ENCODE peak calls at places on chromosomes 7 and 10, in nine cellular contexts. U, S, L, W, R, G, B, A and O are unnamed samples.
A peak's percentile ranks its signal among the peaks of the same experiment; 100 is the strongest.

GRCh38 chr7:44139311-44140010 is 1.7 kb downstream of the MYL7 start:
- DNase-seq in R (no peak), W (no peak), S (no peak), A (no peak), L (no peak), U (no peak), G (no peak), B (no peak), O (no peak)

GRCh38 chr10:113273877-113274829 is 278.7 kb upstream of the HABP2 start:
- DNase-seq in W (peak; percentile 13), U (no peak), L (no peak), A (no peak), S (peak; percentile 17), B (no peak), R (no peak), G (no peak), O (no peak)

GRCh38 chr10:97687785-97688781 is 1.0 kb upstream of the AVPI1 start:
- DNase-seq in S (peak; percentile 90), U (no peak), A (peak; percentile 93), W (peak; percentile 62), B (no peak), R (peak; percentile 36), L (no peak), G (no peak), O (peak; percentile 24)

GRCh38 chr10:24381235-24382010 is 172.5 kb downstream of the KIAA1217 start:
- DNase-seq in U (no peak), B (no peak), R (no peak), A (no peak), S (no peak), G (no peak), L (no peak), W (no peak), O (no peak)

GRCh38 chr7:91031757-91032156 is 232.5 kb upstream of the FZD1 start:
- DNase-seq in B (no peak), G (no peak), A (no peak), W (no peak), R (peak; percentile 10), S (no peak), L (no peak), U (peak; percentile 14), O (peak; percentile 68)

GRCh38 chr10:84353052-84353803 is 24.8 kb downstream of the CCSER2 start:
- DNase-seq in U (no peak), R (no peak), S (no peak), W (no peak), G (no peak), A (no peak), L (no peak), B (no peak), O (peak; percentile 57)

GRCh38 chr7:94997547-94997946 is 90.2 kb downstream of the PPP1R9A start:
- DNase-seq in G (no peak), S (no peak), U (no peak), L (no peak), W (no peak), B (no peak), R (no peak), A (no peak), O (no peak)

GRCh38 chr7:148979827-148980226 is 48.5 kb downstream of the PDIA4 start:
- DNase-seq in R (no peak), L (no peak), G (no peak), U (no peak), W (no peak), A (no peak), S (no peak), B (no peak), O (no peak)

GRCh38 chr7:63012633-63013183 is 985.9 kb upstream of the ZNF722 start:
- DNase-seq in R (no peak), G (no peak), W (no peak), L (no peak), B (no peak), A (no peak), S (no peak), U (no peak), O (no peak)

GRCh38 chr7:74203157-74203556 is 6.6 kb upstream of the LAT2 start:
- DNase-seq in W (peak; percentile 39), S (peak; percentile 63), B (no peak), U (peak; percentile 56), R (peak; percentile 67), A (peak; percentile 57), L (peak; percentile 74), G (peak; percentile 37), O (peak; percentile 82)

GRCh38 chr7:131652934-131653333 is 96.5 kb upstream of the PODXL start:
- DNase-seq in R (no peak), L (no peak), U (peak; percentile 60), S (no peak), A (no peak), B (no peak), G (no peak), W (no peak), O (peak; percentile 23)

DNA sequence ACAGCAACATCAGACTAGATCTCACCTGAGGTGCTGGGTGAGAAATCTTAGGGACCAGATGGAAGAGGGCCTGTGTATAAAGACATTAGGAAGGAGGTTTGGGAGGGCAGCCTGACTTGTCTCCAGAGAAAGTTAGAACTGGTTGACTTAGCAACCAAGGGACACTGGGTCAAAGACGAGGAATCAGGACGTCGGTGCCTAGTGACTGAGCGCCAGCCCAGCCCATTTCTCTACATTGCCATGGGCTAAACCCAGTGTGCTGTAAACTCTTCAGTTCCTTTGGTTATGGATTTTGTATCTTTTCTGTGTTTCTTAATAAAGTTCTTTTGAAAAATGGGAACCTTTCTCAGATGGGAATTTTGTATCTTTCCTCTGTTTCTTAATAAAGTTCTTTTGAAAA is 12.3 kb downstream of the TRIM56 start:
- DNase-seq in U (no peak), L (no peak), A (no peak), R (no peak), B (no peak), S (no peak), G (no peak), W (no peak), O (no peak)
- H2AFZ ChIP-seq in U (no peak overlapping the region), L (no peak overlapping the region), A (no peak overlapping the region), R (no peak overlapping the region), B (no peak overlapping the region), S (no peak overlapping the region), G (no peak overlapping the region), W (no peak overlapping the region), O (no peak overlapping the region)

DNA sequence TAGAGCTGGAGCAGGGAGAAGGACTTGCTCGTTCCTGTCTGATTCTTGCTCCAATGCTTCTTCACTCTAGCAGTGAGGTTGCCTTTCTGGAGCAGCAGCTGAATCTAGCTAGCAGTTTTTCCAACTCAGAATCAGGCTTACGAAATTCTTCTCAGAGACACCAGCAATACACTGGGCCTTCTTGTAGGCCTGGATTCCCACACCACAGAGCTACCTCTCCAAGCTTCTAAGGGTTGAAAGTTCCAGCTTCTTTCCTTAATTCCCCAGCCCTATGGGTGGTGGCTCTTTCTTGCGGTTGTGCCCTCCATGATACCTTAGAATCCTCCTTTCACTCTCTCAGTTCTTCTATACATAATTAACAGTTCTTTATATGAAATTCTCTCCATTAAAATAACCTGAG is 586.6 kb downstream of the INHBA start:
- DNase-seq in L (no peak), B (no peak), W (no peak), A (no peak), S (no peak), U (no peak), R (no peak), G (no peak), O (no peak)
- H3K4me2 ChIP-seq in L (no peak overlapping the region), B (no peak overlapping the region), W (no peak overlapping the region), A (no peak overlapping the region), S (no peak overlapping the region), U (no peak overlapping the region), R (no peak overlapping the region), G (peak overlapping the region; percentile 11), O (no peak overlapping the region)

GRCh38 chr7:20208651-20209307 is 8.4 kb downstream of the MACC1 start:
- DNase-seq in R (no peak), B (no peak), W (no peak), G (no peak), A (no peak), S (no peak), L (no peak), U (no peak), O (no peak)
- H2AFZ ChIP-seq in R (no peak overlapping the region), B (no peak overlapping the region), W (no peak overlapping the region), G (no peak overlapping the region), A (no peak overlapping the region), S (no peak overlapping the region), L (no peak overlapping the region), U (no peak overlapping the region), O (no peak overlapping the region)

GRCh38 chr7:876972-877311 is 588 bp downstream of the GET4 start:
- DNase-seq in S (peak; percentile 40), W (no peak), U (no peak), L (no peak), A (no peak), B (no peak), G (no peak), R (peak; percentile 26), O (no peak)

GRCh38 chr7:877312-878232 is 1.2 kb downstream of the GET4 start:
- DNase-seq in R (peak; percentile 13), U (peak; percentile 82), A (no peak), W (no peak), G (peak; percentile 74), B (peak; percentile 27), S (no peak), L (no peak), O (peak; percentile 55)

GRCh38 chr7:879706-880105 is 3.4 kb downstream of the GET4 start:
- DNase-seq in B (no peak), G (no peak), L (no peak), U (no peak), A (no peak), S (no peak), R (no peak), W (no peak), O (no peak)

GRCh38 chr7:880450-880849 is 4.1 kb downstream of the GET4 start:
- DNase-seq in S (no peak), G (no peak), B (no peak), A (no peak), R (no peak), U (no peak), L (no peak), W (no peak), O (no peak)

GRCh38 chr7:879093-879492 is 2.7 kb downstream of the GET4 start:
- DNase-seq in R (peak; percentile 16), W (no peak), S (no peak), B (no peak), A (no peak), U (no peak), G (no peak), L (no peak), O (no peak)
- H3K4me2 ChIP-seq in R (peak overlapping the region; percentile 100), W (no peak overlapping the region), S (no peak overlapping the region), B (no peak overlapping the region), A (no peak overlapping the region), U (peak overlapping the region; percentile 97), G (peak overlapping the region; percentile 95), L (no peak overlapping the region), O (no peak overlapping the region)